ENCODE peak calls at places on chromosomes 7 and 10, in ten cellular contexts. M is skeletal muscle cell, C is GM06990, P is right cardiac atrium, G is NCI-H2107, R is H7, F is Right ventricle myocardium superior, Z is non-pigmented ciliary epithelial cell, H is RWPE1, Q is right lobe of liver. O is an unnamed sample.

GRCh38 chr10:110918269-110918632 is 729 bp downstream of the BBIP1 start:
- DNase-seq in M (peak), C (peak), P (peak), G (no peak), R (no peak), F (peak), Z (peak), H (peak), Q (no peak), O (peak)

GRCh38 chr7:133746847-133747246 is 380.3 kb upstream of the LRGUK start:
- DNase-seq in M (no peak), C (no peak), P (no peak), G (no peak), R (no peak), F (no peak), Z (no peak), H (no peak), Q (no peak), O (no peak)

GRCh38 chr10:92087750-92088395 is 164.3 kb downstream of the BTAF1 start:
- DNase-seq in M (peak), C (peak), P (peak), G (peak), R (peak), F (peak), Z (no peak), H (peak), Q (peak), O (peak)

GRCh38 chr7:11539853-11540252 is 292.1 kb downstream of the THSD7A start:
- DNase-seq in M (peak), C (no peak), P (no peak), G (no peak), R (no peak), F (no peak), Z (no peak), H (no peak), Q (no peak), O (no peak)

GRCh38 chr10:12351447-12351846 is 2.1 kb downstream of the CAMK1D start:
- DNase-seq in M (no peak), C (no peak), P (peak), G (no peak), R (no peak), F (no peak), Z (no peak), H (no peak), Q (no peak), O (no peak)

GRCh38 chr7:130492519-130493274 is 812 bp downstream of the MEST start:
- DNase-seq in M (no peak), C (no peak), P (no peak), G (no peak), R (peak), F (no peak), Z (no peak), H (no peak), Q (no peak), O (no peak)

GRCh38 chr10:86644412-86645110 is 9.8 kb upstream of the OPN4 start:
- DNase-seq in M (peak), C (no peak), P (peak), G (no peak), R (peak), F (peak), Z (no peak), H (no peak), Q (no peak), O (no peak)

GRCh38 chr10:47165711-47166404 is 134.1 kb upstream of the GDF10 start:
- DNase-seq in M (peak), C (no peak), P (peak), G (no peak), R (no peak), F (peak), Z (no peak), H (no peak), Q (no peak), O (no peak)

GRCh38 chr7:113775401-113775800 is 143.4 kb downstream of the PPP1R3A start:
- DNase-seq in M (no peak), C (no peak), P (no peak), G (no peak), R (no peak), F (no peak), Z (no peak), H (no peak), Q (no peak), O (no peak)

GRCh38 chr10:119466655-119467054 is 75.9 kb downstream of the RGS10 start:
- DNase-seq in M (no peak), C (no peak), P (no peak), G (no peak), R (peak), F (no peak), Z (no peak), H (peak), Q (peak), O (no peak)

GRCh38 chr7:42876182-42877068 is 35.4 kb downstream of the C7orf25 start:
- DNase-seq in M (no peak), C (no peak), P (peak), G (no peak), R (peak), F (no peak), Z (no peak), H (peak), Q (peak), O (peak)

GRCh38 chr7:17095001-17095574 is 203.4 kb upstream of the AHR start:
- DNase-seq in M (peak), C (no peak), P (peak), G (no peak), R (no peak), F (peak), Z (no peak), H (peak), Q (no peak), O (no peak)

GRCh38 chr7:140212100-140212881 is 35.5 kb upstream of the KDM7A start:
- DNase-seq in M (no peak), C (peak), P (no peak), G (no peak), R (peak), F (no peak), Z (no peak), H (no peak), Q (no peak), O (no peak)

O was measured in ELF-1.